ENCODE peak calls at places on chromosomes 7 and 10, in five cellular contexts. One of them, this sample, is unnamed.
A peak's percentile ranks its signal among the peaks of the same experiment; 100 is the strongest.

GRCh38 chr10:64130152-64130551 is 609.0 kb downstream of the REEP3 start:
- DNase-seq in HepG2: no peak
- DNase-seq in HCT116: no peak
- DNase-seq in GM12878: no peak
- DNase-seq in K562: no peak
- DNase-seq in this sample: no peak

GRCh38 chr7:46603780-46604725 is 683.0 kb upstream of the IGFBP3 start:
- DNase-seq in HepG2: no peak
- DNase-seq in HCT116: no peak
- DNase-seq in GM12878: no peak
- DNase-seq in K562: no peak
- DNase-seq in this sample: peak; percentile 10

GRCh38 chr7:29723599-29723998 is 82.7 kb upstream of the WIPF3 start:
- DNase-seq in HepG2: no peak
- DNase-seq in HCT116: peak; percentile 4
- DNase-seq in GM12878: no peak
- DNase-seq in K562: peak; percentile 19
- DNase-seq in this sample: no peak

GRCh38 chr7:99098824-99099498 is 44.9 kb downstream of the SMURF1 start:
- DNase-seq in HepG2: peak; percentile 96
- DNase-seq in HCT116: peak; percentile 26
- DNase-seq in GM12878: no peak
- DNase-seq in K562: no peak
- DNase-seq in this sample: no peak

GRCh38 chr10:3048114-3049019 is 19.0 kb upstream of the PFKP start:
- DNase-seq in HepG2: no peak
- DNase-seq in HCT116: no peak
- DNase-seq in GM12878: no peak
- DNase-seq in K562: peak; percentile 68
- DNase-seq in this sample: no peak

GRCh38 chr7:20329389-20330175 is 1.1 kb upstream of the ITGB8 start:
- DNase-seq in HepG2: peak; percentile 60
- DNase-seq in HCT116: peak; percentile 83
- DNase-seq in GM12878: peak; percentile 76
- DNase-seq in K562: peak; percentile 80
- DNase-seq in this sample: peak; percentile 86

GRCh38 chr7:99473315-99473596 is 566 bp downstream of the ZNF789 start:
- DNase-seq in HepG2: peak; percentile 76
- DNase-seq in HCT116: peak; percentile 48
- DNase-seq in GM12878: peak; percentile 33
- DNase-seq in K562: peak; percentile 79
- DNase-seq in this sample: peak; percentile 70

GRCh38 chr7:33043875-33044718 is 18.5 kb downstream of the NT5C3A start:
- DNase-seq in HepG2: peak; percentile 93
- DNase-seq in HCT116: no peak
- DNase-seq in GM12878: no peak
- DNase-seq in K562: no peak
- DNase-seq in this sample: no peak

GRCh38 chr7:134502463-134502862 is 24.9 kb upstream of the AKR1B10 start:
- DNase-seq in HepG2: no peak
- DNase-seq in HCT116: no peak
- DNase-seq in GM12878: no peak
- DNase-seq in K562: no peak
- DNase-seq in this sample: no peak

GRCh38 chr7:1893025-1893424 is 222.9 kb downstream of the ELFN1 start:
- DNase-seq in HepG2: no peak
- DNase-seq in HCT116: no peak
- DNase-seq in GM12878: no peak
- DNase-seq in K562: no peak
- DNase-seq in this sample: no peak

GRCh38 chr10:4241724-4242345 is 456.8 kb upstream of the KLF6 start:
- DNase-seq in HepG2: no peak
- DNase-seq in HCT116: no peak
- DNase-seq in GM12878: no peak
- DNase-seq in K562: no peak
- DNase-seq in this sample: no peak

GRCh38 chr7:32639122-32639521 is 143.8 kb downstream of the AVL9 start:
- DNase-seq in HepG2: no peak
- DNase-seq in HCT116: no peak
- DNase-seq in GM12878: no peak
- DNase-seq in K562: no peak
- DNase-seq in this sample: no peak

GRCh38 chr10:133528845-133529575 is 1.8 kb downstream of the CYP2E1 start:
- DNase-seq in HepG2: no peak
- DNase-seq in HCT116: no peak
- DNase-seq in GM12878: no peak
- DNase-seq in K562: peak; percentile 26
- DNase-seq in this sample: peak; percentile 54

GRCh38 chr7:30977222-30977621 is 13.5 kb downstream of the GHRHR start:
- DNase-seq in HepG2: no peak
- DNase-seq in HCT116: no peak
- DNase-seq in GM12878: no peak
- DNase-seq in K562: no peak
- DNase-seq in this sample: no peak

GRCh38 chr10:63765126-63765525 is 243.9 kb downstream of the REEP3 start:
- DNase-seq in HepG2: no peak
- DNase-seq in HCT116: no peak
- DNase-seq in GM12878: no peak
- DNase-seq in K562: no peak
- DNase-seq in this sample: no peak

GRCh38 chr7:115356139-115356746 is 434.3 kb downstream of the MDFIC start:
- DNase-seq in HepG2: peak; percentile 9
- DNase-seq in HCT116: peak; percentile 21
- DNase-seq in GM12878: no peak
- DNase-seq in K562: peak; percentile 3
- DNase-seq in this sample: no peak

GRCh38 chr7:70694909-70695803 is 436.8 kb upstream of the GALNT17 start:
- DNase-seq in HepG2: no peak
- DNase-seq in HCT116: no peak
- DNase-seq in GM12878: no peak
- DNase-seq in K562: no peak
- DNase-seq in this sample: peak; percentile 85

GRCh38 chr7:71389976-71390375 is 258.0 kb downstream of the GALNT17 start:
- DNase-seq in HepG2: no peak
- DNase-seq in HCT116: no peak
- DNase-seq in GM12878: no peak
- DNase-seq in K562: no peak
- DNase-seq in this sample: no peak

GRCh38 chr7:53397911-53398310 is 362.5 kb downstream of the POM121L12 start:
- DNase-seq in HepG2: no peak
- DNase-seq in HCT116: no peak
- DNase-seq in GM12878: no peak
- DNase-seq in K562: no peak
- DNase-seq in this sample: no peak

GRCh38 chr7:157846281-157846680 is 509.5 kb downstream of the DNAJB6 start:
- DNase-seq in HepG2: no peak
- DNase-seq in HCT116: no peak
- DNase-seq in GM12878: no peak
- DNase-seq in K562: no peak
- DNase-seq in this sample: no peak

GRCh38 chr7:12550956-12551355 is 19.6 kb upstream of the SCIN start:
- DNase-seq in HepG2: no peak
- DNase-seq in HCT116: no peak
- DNase-seq in GM12878: no peak
- DNase-seq in K562: no peak
- DNase-seq in this sample: no peak

GRCh38 chr10:12984165-12984747 is 17.3 kb downstream of the CCDC3 start:
- DNase-seq in HepG2: no peak
- DNase-seq in HCT116: peak; percentile 51
- DNase-seq in GM12878: no peak
- DNase-seq in K562: no peak
- DNase-seq in this sample: no peak

GRCh38 chr10:113522460-113522859 is 30.4 kb upstream of the HABP2 start:
- DNase-seq in HepG2: no peak
- DNase-seq in HCT116: peak; percentile 22
- DNase-seq in GM12878: no peak
- DNase-seq in K562: peak; percentile 21
- DNase-seq in this sample: no peak

GRCh38 chr7:68783671-68784070 is 814.6 kb upstream of the AUTS2 start:
- DNase-seq in HepG2: no peak
- DNase-seq in HCT116: no peak
- DNase-seq in GM12878: no peak
- DNase-seq in K562: no peak
- DNase-seq in this sample: no peak

GRCh38 chr7:84999450-84999849 is 187.4 kb downstream of the SEMA3D start:
- DNase-seq in HepG2: no peak
- DNase-seq in HCT116: no peak
- DNase-seq in GM12878: no peak
- DNase-seq in K562: no peak
- DNase-seq in this sample: no peak

GRCh38 chr7:30730097-30730496 is 21.8 kb upstream of the INMT start:
- DNase-seq in HepG2: no peak
- DNase-seq in HCT116: no peak
- DNase-seq in GM12878: no peak
- DNase-seq in K562: no peak
- DNase-seq in this sample: no peak

GRCh38 chr10:12499587-12499986 is 150.2 kb downstream of the CAMK1D start:
- DNase-seq in HepG2: no peak
- DNase-seq in HCT116: no peak
- DNase-seq in GM12878: no peak
- DNase-seq in K562: no peak
- DNase-seq in this sample: no peak

GRCh38 chr10:104323721-104324686 is 14.3 kb downstream of the ITPRIP start:
- DNase-seq in HepG2: no peak
- DNase-seq in HCT116: no peak
- DNase-seq in GM12878: no peak
- DNase-seq in K562: no peak
- DNase-seq in this sample: no peak

GRCh38 chr10:121462955-121463354 is 135.3 kb downstream of the FGFR2 start:
- DNase-seq in HepG2: no peak
- DNase-seq in HCT116: no peak
- DNase-seq in GM12878: no peak
- DNase-seq in K562: no peak
- DNase-seq in this sample: peak; percentile 40

GRCh38 chr10:32995751-32996150 is 37.7 kb upstream of the ITGB1 start:
- DNase-seq in HepG2: no peak
- DNase-seq in HCT116: no peak
- DNase-seq in GM12878: no peak
- DNase-seq in K562: no peak
- DNase-seq in this sample: no peak

GRCh38 chr10:71268247-71268691 is 50.8 kb upstream of the SLC29A3 start:
- DNase-seq in HepG2: peak; percentile 10
- DNase-seq in HCT116: no peak
- DNase-seq in GM12878: no peak
- DNase-seq in K562: peak; percentile 38
- DNase-seq in this sample: no peak

GRCh38 chr7:96388620-96389383 is 66.9 kb upstream of the SLC25A13 start:
- DNase-seq in HepG2: no peak
- DNase-seq in HCT116: no peak
- DNase-seq in GM12878: no peak
- DNase-seq in K562: no peak
- DNase-seq in this sample: no peak

GRCh38 chr7:4080954-4081353 is 601.1 kb upstream of the FOXK1 start:
- DNase-seq in HepG2: no peak
- DNase-seq in HCT116: no peak
- DNase-seq in GM12878: no peak
- DNase-seq in K562: no peak
- DNase-seq in this sample: no peak

DNA sequence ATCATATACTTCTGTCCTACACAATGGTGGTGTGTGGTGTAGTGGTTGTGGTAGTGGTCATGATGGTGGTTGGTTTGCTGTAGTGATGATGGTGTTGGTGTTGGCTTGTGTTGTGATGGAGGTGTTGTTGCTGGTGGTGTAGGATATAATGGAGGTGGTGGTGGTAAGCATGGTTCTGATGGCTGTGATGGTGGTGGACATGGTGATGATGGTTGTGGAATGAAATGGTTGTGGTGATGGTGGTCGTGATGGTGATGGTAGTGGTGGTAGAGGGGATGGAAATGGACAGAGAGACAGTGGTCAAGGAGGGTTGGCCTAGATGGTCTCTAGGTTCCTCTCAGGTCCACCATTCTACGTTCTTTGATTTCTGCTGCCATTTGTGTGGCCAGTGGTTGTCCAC is 44.7 kb downstream of the FAM241B start:
- DNase-seq in HepG2: no peak
- DNase-seq in HCT116: no peak
- DNase-seq in GM12878: no peak
- DNase-seq in K562: no peak
- DNase-seq in this sample: no peak
- TF ChIP-seq ZBTB33 in HepG2: no peak
- TF ChIP-seq ZBTB33 in HCT116: no peak
- TF ChIP-seq ZBTB33 in GM12878: no peak
- TF ChIP-seq ZBTB33 in K562: no peak
- TF ChIP-seq ZBTB33 in this sample: no peak

GRCh38 chr7:112485766-112486165 is 5.0 kb downstream of the LSMEM1 start:
- DNase-seq in HepG2: no peak
- DNase-seq in HCT116: no peak
- DNase-seq in GM12878: no peak
- DNase-seq in K562: no peak
- DNase-seq in this sample: no peak

GRCh38 chr7:112484671-112485097 is 3.9 kb downstream of the LSMEM1 start:
- DNase-seq in HepG2: peak; percentile 68
- DNase-seq in HCT116: peak; percentile 82
- DNase-seq in GM12878: no peak
- DNase-seq in K562: peak; percentile 46
- DNase-seq in this sample: no peak

GRCh38 chr7:112481337-112481736 is 546 bp downstream of the LSMEM1 start:
- DNase-seq in HepG2: no peak
- DNase-seq in HCT116: no peak
- DNase-seq in GM12878: no peak
- DNase-seq in K562: no peak
- DNase-seq in this sample: no peak

GRCh38 chr7:112487457-112487856 is 6.7 kb downstream of the LSMEM1 start:
- DNase-seq in HepG2: no peak
- DNase-seq in HCT116: no peak
- DNase-seq in GM12878: no peak
- DNase-seq in K562: peak; percentile 65
- DNase-seq in this sample: no peak

GRCh38 chr7:112481833-112482669 is 1.3 kb downstream of the LSMEM1 start:
- DNase-seq in HepG2: no peak
- DNase-seq in HCT116: peak; percentile 50
- DNase-seq in GM12878: no peak
- DNase-seq in K562: peak; percentile 67
- DNase-seq in this sample: no peak
- H3K27ac ChIP-seq in HepG2: no peak overlapping the region
- H3K27ac ChIP-seq in HCT116: no peak overlapping the region
- H3K27ac ChIP-seq in GM12878: no peak overlapping the region
- H3K27ac ChIP-seq in K562: no peak overlapping the region
- H3K27ac ChIP-seq in this sample: peak overlapping the region; percentile 90

GRCh38 chr10:127907411-127908105 is 655 bp downstream of the PTPRE start:
- DNase-seq in HepG2: no peak
- DNase-seq in HCT116: no peak
- DNase-seq in GM12878: no peak
- DNase-seq in K562: no peak
- DNase-seq in this sample: peak; percentile 67
- H3K9ac ChIP-seq in HepG2: no peak overlapping the region
- H3K9ac ChIP-seq in HCT116: peak overlapping the region; percentile 61
- H3K9ac ChIP-seq in GM12878: no peak overlapping the region
- H3K9ac ChIP-seq in K562: no peak overlapping the region
- H3K9ac ChIP-seq in this sample: peak overlapping the region; percentile 63

DNA sequence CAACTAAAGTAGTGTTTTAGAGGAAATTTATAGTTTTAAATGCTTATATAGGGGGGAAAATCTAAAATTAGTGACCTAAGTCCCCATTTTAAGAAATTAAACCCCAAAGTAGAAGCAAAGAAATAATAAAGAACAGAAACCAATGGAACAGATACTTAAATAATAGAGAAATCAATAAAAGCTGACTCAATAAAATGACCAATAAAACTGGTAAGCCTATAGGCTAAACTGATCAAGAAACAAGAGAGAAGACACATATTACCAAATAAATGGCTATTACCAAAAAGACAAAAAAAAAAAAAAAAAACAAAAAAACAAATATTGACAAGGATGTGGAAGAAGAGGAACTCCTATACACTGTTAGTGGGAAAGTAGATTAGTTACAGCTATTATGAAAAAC is 53.1 kb downstream of the SLC18A2 start:
- DNase-seq in HepG2: no peak
- DNase-seq in HCT116: no peak
- DNase-seq in GM12878: no peak
- DNase-seq in K562: no peak
- DNase-seq in this sample: no peak
- TF ChIP-seq ZBTB33 in HepG2: no peak
- TF ChIP-seq ZBTB33 in HCT116: no peak
- TF ChIP-seq ZBTB33 in GM12878: no peak
- TF ChIP-seq ZBTB33 in K562: no peak
- TF ChIP-seq ZBTB33 in this sample: no peak

This sample was measured in SK-N-SH.